ENCODE peak calls at places on chromosomes 13 and 19, in four cellular contexts. W is pancreas, S is neuronal stem cell, V is cardiac muscle cell. J is an unnamed sample.

GRCh38 chr19:8609210-8610040 is 1.1 kb downstream of the ADAMTS10 start:
- DNase-seq in V (peak; percentile 68), W (no peak), S (peak; percentile 77), J (peak; percentile 78)

GRCh38 chr13:110000534-110001345 is 214.4 kb upstream of the IRS2 start:
- DNase-seq in S (no peak), W (no peak), V (no peak), J (no peak)

GRCh38 chr13:42899266-42899665 is 92.8 kb downstream of the EPSTI1 start:
- DNase-seq in W (no peak), V (no peak), S (no peak), J (no peak)

GRCh38 chr13:110055089-110055488 is 251.9 kb downstream of the COL4A1 start:
- DNase-seq in S (no peak), V (no peak), W (no peak), J (no peak)

GRCh38 chr19:3061214-3062161 is 807 bp downstream of the TLE5 start:
- DNase-seq in V (peak; percentile 30), W (peak; percentile 75), S (no peak), J (no peak)

GRCh38 chr13:113545455-113545930 is 39.1 kb upstream of the TFDP1 start:
- DNase-seq in W (no peak), V (no peak), S (no peak), J (no peak)

GRCh38 chr19:12784871-12785430 is 6.3 kb upstream of the JUNB start:
- DNase-seq in W (no peak), S (no peak), V (no peak), J (no peak)

GRCh38 chr13:41780736-41781708 is 179.9 kb downstream of the VWA8 start:
- DNase-seq in V (no peak), W (no peak), S (no peak), J (no peak)

GRCh38 chr13:85896516-85897450 is 97.6 kb upstream of the SLITRK6 start:
- DNase-seq in S (no peak), V (no peak), W (no peak), J (no peak)

GRCh38 chr19:48596679-48597465 is 9.7 kb upstream of the SPACA4 start:
- DNase-seq in V (no peak), W (no peak), S (no peak), J (no peak)

GRCh38 chr13:101514695-101515275 is 62.3 kb downstream of the ITGBL1 start:
- DNase-seq in S (peak; percentile 21), W (no peak), V (peak; percentile 64), J (no peak)

GRCh38 chr19:45569619-45570421 is 14.8 kb downstream of the OPA3 start:
- DNase-seq in S (peak; percentile 47), V (peak; percentile 72), W (peak; percentile 82), J (no peak)

GRCh38 chr19:55384576-55385235 is 614 bp upstream of the TMEM238 start:
- DNase-seq in W (no peak), V (no peak), S (no peak), J (no peak)

GRCh38 chr19:47417107-47417745 is 2.1 kb downstream of the MEIS3 start:
- DNase-seq in S (no peak), W (no peak), V (no peak), J (no peak)

GRCh38 chr19:2567996-2568395 is 92.1 kb downstream of the GADD45B start:
- DNase-seq in V (no peak), W (no peak), S (no peak), J (no peak)

GRCh38 chr13:49421391-49421790 is 22.5 kb downstream of the CAB39L start:
- DNase-seq in W (no peak), V (peak; percentile 11), S (no peak), J (no peak)

GRCh38 chr13:42696191-42696590 is 85.2 kb upstream of the FAM216B start:
- DNase-seq in V (no peak), S (no peak), W (no peak), J (no peak)

GRCh38 chr13:113080361-113080831 is 25.2 kb upstream of the F7 start:
- DNase-seq in W (no peak), S (no peak), V (no peak), J (no peak)

GRCh38 chr19:34991542-34992333 is 8.4 kb upstream of the GRAMD1A start:
- DNase-seq in W (no peak), S (no peak), V (no peak), J (no peak)

GRCh38 chr13:77026255-77026782 is 640 bp downstream of the FBXL3 start:
- DNase-seq in W (peak; percentile 84), S (peak; percentile 49), V (peak; percentile 86), J (peak; percentile 93)

GRCh38 chr13:52845334-52845761 is 3.1 kb downstream of the PCDH8 start:
- DNase-seq in W (peak; percentile 62), V (peak; percentile 47), S (peak; percentile 24), J (no peak)

GRCh38 chr13:75704942-75705320 is 68.8 kb downstream of the LMO7 start:
- DNase-seq in S (no peak), W (peak; percentile 66), V (no peak), J (no peak)

GRCh38 chr19:19594371-19594770 is 24.1 kb downstream of the PBX4 start:
- DNase-seq in V (no peak), W (no peak), S (no peak), J (no peak)

GRCh38 chr13:29754486-29754806 is 96.0 kb downstream of the UBL3 start:
- DNase-seq in W (no peak), V (no peak), S (peak; percentile 11), J (no peak)

GRCh38 chr19:35995655-35995993 is 636 bp downstream of the SDHAF1 start:
- DNase-seq in S (no peak), V (peak; percentile 65), W (peak; percentile 73), J (no peak)

GRCh38 chr13:29131881-29132668 is 311.9 kb downstream of the MTUS2 start:
- DNase-seq in S (no peak), W (no peak), V (no peak), J (no peak)

GRCh38 chr19:53991224-53992113 is at the start of gene CACNG6:
- DNase-seq in S (peak; percentile 43), V (peak; percentile 94), W (peak; percentile 68), J (no peak)

GRCh38 chr13:93298741-93299140 is 72.1 kb downstream of the GPC6 start:
- DNase-seq in V (no peak), S (no peak), W (no peak), J (no peak)

GRCh38 chr13:97436845-97437244 is 2.9 kb downstream of the RAP2A start:
- DNase-seq in W (no peak), S (no peak), V (no peak), J (no peak)
- H3K4me3 ChIP-seq in W (no peak overlapping the region), S (no peak overlapping the region), V (peak overlapping the region; percentile 92), J (no peak overlapping the region)

DNA sequence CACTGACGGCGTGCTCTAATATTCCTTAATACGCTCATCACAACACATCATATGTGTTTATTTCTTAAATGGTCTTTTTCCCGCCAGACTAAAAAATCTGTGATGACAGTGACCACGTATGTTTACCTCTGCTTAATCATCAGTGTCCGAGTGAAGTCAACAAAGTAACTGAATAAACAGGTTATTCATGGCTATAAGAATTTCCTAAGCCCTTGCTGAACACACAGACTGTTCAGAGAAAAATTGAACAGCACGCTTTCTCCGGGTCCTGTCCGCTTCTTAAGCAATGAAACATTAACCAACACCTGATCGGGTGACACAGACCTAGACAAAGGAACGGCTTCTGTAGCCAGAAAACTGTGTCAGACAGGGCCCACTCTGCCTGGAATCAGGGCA is 14.3 kb downstream of the SAFB2 start:
- DNase-seq in W (no peak), S (no peak), V (no peak), J (no peak)
- H3K36me3 ChIP-seq in W (peaks cover 7% of the 10 kb centered on the region), S (peaks cover 90% of the 10 kb centered on the region), V (peaks cover 67% of the 10 kb centered on the region), J (peaks cover 83% of the 10 kb centered on the region)

DNA sequence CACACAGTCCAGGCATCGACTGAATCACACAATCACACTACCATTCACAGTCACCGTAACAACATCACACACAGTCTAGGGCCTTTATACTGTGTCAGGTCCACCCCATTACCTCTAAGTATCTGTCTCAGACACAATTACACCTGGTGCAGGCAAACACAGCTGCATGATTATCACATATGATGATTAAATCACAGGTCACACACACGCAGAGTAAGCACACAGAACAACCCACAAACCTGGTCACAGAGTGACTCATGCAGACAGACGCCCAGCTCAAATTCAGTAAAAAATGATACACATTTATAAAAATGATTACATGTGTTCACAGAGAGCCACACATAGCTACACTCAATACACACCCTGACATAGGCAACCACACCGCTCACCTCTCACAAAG is 1.2 kb upstream of the ZSCAN22 start:
- DNase-seq in V (no peak), W (no peak), S (no peak), J (no peak)
- H3K27ac ChIP-seq in V (no peak overlapping the region), W (no peak overlapping the region), S (no peak overlapping the region), J (no peak overlapping the region)

GRCh38 chr13:89943139-89943538 is 1404.3 kb upstream of the MIR17HG start:
- DNase-seq in S (no peak), V (no peak), W (no peak), J (no peak)
- H3K4me3 ChIP-seq in S (no peak overlapping the region), V (no peak overlapping the region), W (no peak overlapping the region), J (no peak overlapping the region)

DNA sequence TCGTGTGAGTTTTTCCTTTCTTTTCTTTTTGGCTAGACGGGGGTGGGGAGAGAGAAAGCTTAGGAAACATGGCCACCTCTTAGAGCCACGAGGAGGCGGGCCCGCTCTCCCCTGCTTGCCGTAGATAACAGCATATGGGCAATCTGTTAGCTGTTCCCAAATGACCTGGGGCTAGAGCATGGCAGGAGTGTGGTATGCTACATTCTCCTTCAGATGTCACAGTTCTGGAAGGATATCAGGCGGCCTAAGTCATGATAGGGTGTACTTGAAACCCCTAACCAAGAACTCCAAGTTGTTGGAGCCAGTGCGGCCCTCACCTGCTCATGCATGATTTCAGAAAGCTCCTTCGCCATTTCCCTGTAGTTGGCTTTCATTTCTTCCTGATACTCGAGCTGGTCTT is 44.3 kb upstream of the SLC15A1 start:
- DNase-seq in S (no peak), W (no peak), V (no peak), J (no peak)
- H3K36me3 ChIP-seq in S (no peaks in the 10 kb centered on the region), W (no peaks in the 10 kb centered on the region), V (peaks cover 29% of the 10 kb centered on the region), J (peaks cover 56% of the 10 kb centered on the region)

GRCh38 chr13:27678306-27679040 is 56.8 kb downstream of the POLR1D start:
- DNase-seq in V (no peak), W (no peak), S (no peak), J (no peak)
- H3K27ac ChIP-seq in V (no peak overlapping the region), W (no peak overlapping the region), S (no peak overlapping the region), J (no peak overlapping the region)

GRCh38 chr19:17606786-17607185 is 51.3 kb downstream of the COLGALT1 start:
- DNase-seq in S (no peak), W (no peak), V (no peak), J (no peak)
- H3K4me3 ChIP-seq in S (peak overlapping the region; percentile 31), W (no peak overlapping the region), V (peak overlapping the region; percentile 39), J (no peak overlapping the region)